ENCODE peak calls at places on chromosomes 2 and 18, in six cellular contexts. Y is neural progenitor cell, H is hepatocyte, Q is breast epithelium, G is astrocyte, C is OCI-LY7. I is an unnamed sample. For H3K4me1, the result is how much of the 10 kb centered on the place peaks cover.

GRCh38 chr2:162006326-162006725 is 67.7 kb downstream of the DPP4 start:
- DNase-seq in Y (no peak), H (no peak), C (no peak), Q (no peak), G (no peak), I (no peak)

GRCh38 chr2:219457784-219458369 is 23.2 kb downstream of the SPEG start:
- DNase-seq in G (no peak), H (no peak), Y (peak), Q (no peak), C (peak), I (no peak)

GRCh38 chr2:226031078-226031937 is 631.8 kb downstream of the NYAP2 start:
- DNase-seq in Q (peak), C (no peak), G (peak), Y (peak), H (peak), I (peak)

GRCh38 chr2:160429248-160430000 is 64.2 kb downstream of the RBMS1 start:
- DNase-seq in Y (peak), Q (no peak), C (peak), G (peak), H (peak), I (no peak)

GRCh38 chr2:232387451-232388171 is 9.1 kb downstream of the ALPP start:
- DNase-seq in G (no peak), Y (no peak), C (no peak), H (no peak), Q (no peak), I (no peak)

GRCh38 chr2:127305985-127306585 is 12.1 kb upstream of the ERCC3 start:
- DNase-seq in Y (no peak), G (no peak), Q (no peak), C (no peak), H (no peak), I (no peak)

GRCh38 chr18:68391801-68392200 is 323.1 kb downstream of the TMX3 start:
- DNase-seq in Q (no peak), G (no peak), H (no peak), Y (no peak), C (no peak), I (no peak)

GRCh38 chr2:62939735-62940491 is 110.7 kb upstream of the OTX1 start:
- DNase-seq in Y (no peak), C (no peak), Q (no peak), H (no peak), G (peak), I (no peak)

GRCh38 chr2:102001767-102002142 is 10.0 kb downstream of the IL1R2 start:
- DNase-seq in Y (no peak), G (no peak), H (no peak), C (no peak), Q (no peak), I (no peak)

GRCh38 chr2:150698016-150698661 is 210.7 kb upstream of the RND3 start:
- DNase-seq in Y (no peak), H (no peak), Q (no peak), G (no peak), C (no peak), I (no peak)

GRCh38 chr2:236166781-236167296 is 1.3 kb downstream of the GBX2 start:
- DNase-seq in Q (no peak), C (no peak), G (no peak), Y (peak), H (no peak), I (no peak)
- H3K4me1 ChIP-seq in Q (under half), C (under half), G (under half), Y (half or more), H (under half), I (under half)

DNA sequence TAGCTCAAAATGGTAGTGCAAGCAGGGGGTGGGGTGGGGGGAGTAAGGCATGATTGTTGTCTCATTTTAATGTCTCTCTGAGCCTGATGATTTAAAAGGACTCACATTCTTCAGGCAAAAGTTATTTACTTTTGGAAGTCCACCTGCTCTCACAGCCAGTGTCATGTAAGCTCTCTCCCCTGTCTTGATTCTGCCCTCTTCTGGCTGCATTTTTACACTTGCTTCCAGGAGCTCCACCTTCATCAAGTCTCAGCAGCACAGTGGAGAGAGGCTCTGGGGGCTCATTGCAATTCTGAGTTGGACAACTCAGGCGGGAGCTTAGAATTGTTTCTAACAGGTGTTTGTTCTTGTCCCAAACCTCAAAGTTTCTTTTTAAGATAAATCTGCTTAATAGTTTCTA is 39.2 kb downstream of the GNAL start:
- DNase-seq in C (peak), H (peak), Y (peak), Q (no peak), G (no peak), I (no peak)
- TF ChIP-seq CTCF in C (peak), H (peak), Y (peak), Q (no peak), G (no peak), I (no peak)

DNA sequence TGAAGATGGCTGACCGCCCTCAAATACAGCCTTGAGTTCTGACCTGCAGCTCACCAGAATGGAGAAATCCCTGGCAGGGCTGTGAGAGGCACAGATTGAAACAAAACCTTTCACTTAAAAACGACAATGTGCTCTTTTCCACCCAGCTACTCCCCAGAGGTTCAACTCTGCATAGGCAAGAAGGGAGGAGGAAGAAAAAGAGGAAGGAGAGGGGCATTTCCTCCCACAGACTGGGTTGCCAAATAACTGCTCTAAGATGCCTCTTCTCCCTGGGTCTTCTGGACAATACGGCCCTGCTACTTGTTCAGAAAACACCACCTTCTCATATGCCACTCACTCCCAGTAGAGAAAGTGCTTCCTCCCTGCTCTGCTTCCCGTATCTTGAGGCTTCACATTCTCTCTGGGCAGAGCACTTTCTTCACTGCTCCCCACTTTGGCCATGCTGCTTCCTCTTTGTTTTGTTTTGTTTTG is 136.4 kb upstream of the SLC1A4 start:
- DNase-seq in H (no peak), Q (no peak), Y (no peak), C (peak), G (no peak), I (no peak)
- H3K4me1 ChIP-seq in H (under half), Q (under half), Y (under half), C (under half), G (under half), I (under half)

GRCh38 chr2:147366281-147366680 is 478.5 kb upstream of the ACVR2A start:
- DNase-seq in G (no peak), Y (no peak), C (no peak), H (no peak), Q (no peak), I (no peak)

GRCh38 chr2:147368306-147368705 is 476.5 kb upstream of the ACVR2A start:
- DNase-seq in H (no peak), Q (no peak), Y (no peak), C (no peak), G (no peak), I (no peak)

GRCh38 chr2:147364597-147364996 is 480.2 kb upstream of the ACVR2A start:
- DNase-seq in H (no peak), G (no peak), Y (no peak), Q (no peak), C (peak), I (no peak)

DNA sequence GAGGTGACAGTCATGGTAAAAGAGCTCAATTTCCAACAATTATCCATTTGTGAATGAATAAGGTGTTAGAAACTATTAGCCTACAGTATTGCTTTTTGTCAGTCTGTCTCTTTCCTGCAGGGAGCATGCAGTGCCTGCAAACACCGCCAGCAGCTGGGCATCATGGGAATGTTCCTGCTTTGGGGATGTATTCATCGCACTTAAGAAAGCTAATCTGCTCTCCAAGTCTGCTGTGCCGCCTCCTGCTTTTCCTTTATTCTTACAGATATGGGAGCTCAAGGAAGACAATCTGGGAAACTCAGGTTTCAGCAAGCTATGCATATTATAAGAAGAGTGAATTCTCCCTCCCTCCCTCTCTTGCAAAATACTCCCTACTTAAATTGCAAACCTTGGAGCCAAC is 479.3 kb upstream of the ACVR2A start:
- DNase-seq in C (no peak), G (no peak), Q (no peak), Y (peak), H (peak), I (no peak)
- TF ChIP-seq CTCF in C (no peak), G (no peak), Q (no peak), Y (no peak), H (no peak), I (no peak)

GRCh38 chr2:98511981-98512380 is 67.3 kb downstream of the INPP4A start:
- DNase-seq in G (no peak), Y (no peak), H (no peak), C (no peak), Q (no peak), I (no peak)
- H3K4me1 ChIP-seq in G (under half), Y (under half), H (under half), C (under half), Q (under half), I (under half)

GRCh38 chr18:34886162-34886561 is 155.1 kb upstream of the MAPRE2 start:
- DNase-seq in G (no peak), C (no peak), H (no peak), Q (no peak), Y (no peak), I (no peak)

GRCh38 chr18:34892379-34892778 is 148.8 kb upstream of the MAPRE2 start:
- DNase-seq in Y (no peak), Q (no peak), H (no peak), G (no peak), C (no peak), I (no peak)

GRCh38 chr18:34893239-34893638 is 148.0 kb upstream of the MAPRE2 start:
- DNase-seq in C (no peak), G (no peak), Y (no peak), H (no peak), Q (no peak), I (no peak)

GRCh38 chr18:34887881-34888580 is 153.2 kb upstream of the MAPRE2 start:
- DNase-seq in Q (no peak), G (no peak), H (no peak), Y (no peak), C (no peak), I (no peak)

GRCh38 chr18:34890486-34891085 is 150.6 kb upstream of the MAPRE2 start:
- DNase-seq in Y (no peak), H (no peak), C (no peak), G (no peak), Q (no peak), I (no peak)
- TF ChIP-seq CTCF in Y (no peak), H (no peak), C (no peak), G (no peak), Q (no peak), I (no peak)

GRCh38 chr2:176096243-176096985 is 3.2 kb upstream of the HOXD12 start:
- DNase-seq in Q (no peak), G (no peak), H (no peak), Y (no peak), C (peak), I (no peak)
- H3K4me1 ChIP-seq in Q (under half), G (under half), H (under half), Y (under half), C (under half), I (under half)

I was measured in tibial nerve.